ENCODE peak calls at places on chromosomes 13 and 19, in seven cellular contexts. One of them, this sample, is unnamed.

GRCh38 chr19:1853295-1854031 is 5.2 kb upstream of the REXO1 start:
- DNase-seq in tibial artery: peak
- DNase-seq in lower lobe of right lung: peak
- DNase-seq in suprapubic skin: peak
- DNase-seq in effector memory CD4-positive, alpha-beta T cell: peak
- DNase-seq in right lobe of liver: peak
- DNase-seq in fibroblast of lung: peak
- DNase-seq in this sample: peak

GRCh38 chr13:100789481-100789880 is 114.9 kb upstream of the TMTC4 start:
- DNase-seq in tibial artery: no peak
- DNase-seq in lower lobe of right lung: peak
- DNase-seq in suprapubic skin: no peak
- DNase-seq in effector memory CD4-positive, alpha-beta T cell: no peak
- DNase-seq in right lobe of liver: no peak
- DNase-seq in fibroblast of lung: peak
- DNase-seq in this sample: peak

GRCh38 chr19:49222011-49222410 is 64.4 kb downstream of the TRPM4 start:
- DNase-seq in tibial artery: no peak
- DNase-seq in lower lobe of right lung: no peak
- DNase-seq in suprapubic skin: no peak
- DNase-seq in effector memory CD4-positive, alpha-beta T cell: no peak
- DNase-seq in right lobe of liver: no peak
- DNase-seq in fibroblast of lung: no peak
- DNase-seq in this sample: peak

GRCh38 chr13:64083396-64083795 is 2667.7 kb upstream of the PCDH20 start:
- DNase-seq in tibial artery: no peak
- DNase-seq in lower lobe of right lung: no peak
- DNase-seq in suprapubic skin: no peak
- DNase-seq in effector memory CD4-positive, alpha-beta T cell: no peak
- DNase-seq in right lobe of liver: no peak
- DNase-seq in fibroblast of lung: no peak
- DNase-seq in this sample: no peak

GRCh38 chr19:15304140-15304705 is 28.1 kb downstream of the BRD4 start:
- DNase-seq in tibial artery: no peak
- DNase-seq in lower lobe of right lung: no peak
- DNase-seq in suprapubic skin: peak
- DNase-seq in effector memory CD4-positive, alpha-beta T cell: no peak
- DNase-seq in right lobe of liver: no peak
- DNase-seq in fibroblast of lung: peak
- DNase-seq in this sample: peak

GRCh38 chr19:21362291-21362690 is 3.5 kb downstream of the ZNF738 start:
- DNase-seq in tibial artery: no peak
- DNase-seq in lower lobe of right lung: no peak
- DNase-seq in suprapubic skin: no peak
- DNase-seq in effector memory CD4-positive, alpha-beta T cell: no peak
- DNase-seq in right lobe of liver: no peak
- DNase-seq in fibroblast of lung: no peak
- DNase-seq in this sample: no peak

GRCh38 chr13:35884211-35884610 is 247.0 kb downstream of the DCLK1 start:
- DNase-seq in tibial artery: no peak
- DNase-seq in lower lobe of right lung: no peak
- DNase-seq in suprapubic skin: no peak
- DNase-seq in effector memory CD4-positive, alpha-beta T cell: no peak
- DNase-seq in right lobe of liver: no peak
- DNase-seq in fibroblast of lung: no peak
- DNase-seq in this sample: no peak

GRCh38 chr13:45226024-45226423 is 25.2 kb upstream of the KCTD4 start:
- DNase-seq in tibial artery: no peak
- DNase-seq in lower lobe of right lung: no peak
- DNase-seq in suprapubic skin: no peak
- DNase-seq in effector memory CD4-positive, alpha-beta T cell: no peak
- DNase-seq in right lobe of liver: no peak
- DNase-seq in fibroblast of lung: no peak
- DNase-seq in this sample: no peak

GRCh38 chr19:38726761-38727301 is 17.4 kb downstream of the CAPN12 start:
- DNase-seq in tibial artery: no peak
- DNase-seq in lower lobe of right lung: no peak
- DNase-seq in suprapubic skin: no peak
- DNase-seq in effector memory CD4-positive, alpha-beta T cell: peak
- DNase-seq in right lobe of liver: no peak
- DNase-seq in fibroblast of lung: no peak
- DNase-seq in this sample: no peak

GRCh38 chr13:43676320-43676719 is 110.5 kb downstream of the ENOX1 start:
- DNase-seq in tibial artery: no peak
- DNase-seq in lower lobe of right lung: no peak
- DNase-seq in suprapubic skin: no peak
- DNase-seq in effector memory CD4-positive, alpha-beta T cell: no peak
- DNase-seq in right lobe of liver: no peak
- DNase-seq in fibroblast of lung: no peak
- DNase-seq in this sample: no peak

GRCh38 chr19:11480927-11481776 is at the start of gene ELAVL3:
- DNase-seq in tibial artery: no peak
- DNase-seq in lower lobe of right lung: no peak
- DNase-seq in suprapubic skin: no peak
- DNase-seq in effector memory CD4-positive, alpha-beta T cell: no peak
- DNase-seq in right lobe of liver: no peak
- DNase-seq in fibroblast of lung: no peak
- DNase-seq in this sample: peak

GRCh38 chr19:39916236-39916635 is 18.2 kb downstream of the FCGBP start:
- DNase-seq in tibial artery: no peak
- DNase-seq in lower lobe of right lung: no peak
- DNase-seq in suprapubic skin: no peak
- DNase-seq in effector memory CD4-positive, alpha-beta T cell: no peak
- DNase-seq in right lobe of liver: no peak
- DNase-seq in fibroblast of lung: no peak
- DNase-seq in this sample: no peak

GRCh38 chr13:51663980-51664957 is 80.0 kb downstream of the WDFY2 start:
- DNase-seq in tibial artery: no peak
- DNase-seq in lower lobe of right lung: no peak
- DNase-seq in suprapubic skin: no peak
- DNase-seq in effector memory CD4-positive, alpha-beta T cell: no peak
- DNase-seq in right lobe of liver: no peak
- DNase-seq in fibroblast of lung: no peak
- DNase-seq in this sample: peak

GRCh38 chr19:6947745-6948144 is 60.4 kb downstream of the ADGRE1 start:
- DNase-seq in tibial artery: no peak
- DNase-seq in lower lobe of right lung: no peak
- DNase-seq in suprapubic skin: no peak
- DNase-seq in effector memory CD4-positive, alpha-beta T cell: no peak
- DNase-seq in right lobe of liver: no peak
- DNase-seq in fibroblast of lung: peak
- DNase-seq in this sample: peak

GRCh38 chr19:27654266-27654990 is 1558.5 kb downstream of the UQCRFS1 start:
- DNase-seq in tibial artery: no peak
- DNase-seq in lower lobe of right lung: no peak
- DNase-seq in suprapubic skin: no peak
- DNase-seq in effector memory CD4-positive, alpha-beta T cell: no peak
- DNase-seq in right lobe of liver: no peak
- DNase-seq in fibroblast of lung: no peak
- DNase-seq in this sample: no peak

GRCh38 chr13:110329798-110330461 is 22.8 kb downstream of the COL4A2 start:
- DNase-seq in tibial artery: no peak
- DNase-seq in lower lobe of right lung: no peak
- DNase-seq in suprapubic skin: no peak
- DNase-seq in effector memory CD4-positive, alpha-beta T cell: no peak
- DNase-seq in right lobe of liver: no peak
- DNase-seq in fibroblast of lung: peak
- DNase-seq in this sample: no peak

GRCh38 chr13:77138813-77139212 is 111.9 kb upstream of the FBXL3 start:
- DNase-seq in tibial artery: no peak
- DNase-seq in lower lobe of right lung: no peak
- DNase-seq in suprapubic skin: no peak
- DNase-seq in effector memory CD4-positive, alpha-beta T cell: no peak
- DNase-seq in right lobe of liver: no peak
- DNase-seq in fibroblast of lung: no peak
- DNase-seq in this sample: no peak

GRCh38 chr13:40790232-40790631 is 821 bp downstream of the SLC25A15 start:
- DNase-seq in tibial artery: no peak
- DNase-seq in lower lobe of right lung: no peak
- DNase-seq in suprapubic skin: no peak
- DNase-seq in effector memory CD4-positive, alpha-beta T cell: no peak
- DNase-seq in right lobe of liver: no peak
- DNase-seq in fibroblast of lung: no peak
- DNase-seq in this sample: no peak

GRCh38 chr19:48368942-48369341 is 4.8 kb downstream of the SYNGR4 start:
- DNase-seq in tibial artery: no peak
- DNase-seq in lower lobe of right lung: no peak
- DNase-seq in suprapubic skin: no peak
- DNase-seq in effector memory CD4-positive, alpha-beta T cell: no peak
- DNase-seq in right lobe of liver: no peak
- DNase-seq in fibroblast of lung: no peak
- DNase-seq in this sample: no peak

GRCh38 chr13:60229708-60230272 is 66.1 kb upstream of the DIAPH3 start:
- DNase-seq in tibial artery: no peak
- DNase-seq in lower lobe of right lung: no peak
- DNase-seq in suprapubic skin: no peak
- DNase-seq in effector memory CD4-positive, alpha-beta T cell: no peak
- DNase-seq in right lobe of liver: no peak
- DNase-seq in fibroblast of lung: peak
- DNase-seq in this sample: peak

GRCh38 chr13:45243072-45243471 is 42.2 kb upstream of the KCTD4 start:
- DNase-seq in tibial artery: no peak
- DNase-seq in lower lobe of right lung: no peak
- DNase-seq in suprapubic skin: no peak
- DNase-seq in effector memory CD4-positive, alpha-beta T cell: no peak
- DNase-seq in right lobe of liver: peak
- DNase-seq in fibroblast of lung: no peak
- DNase-seq in this sample: no peak

GRCh38 chr13:32267836-32268439 is 47.2 kb downstream of the ZAR1L start:
- DNase-seq in tibial artery: no peak
- DNase-seq in lower lobe of right lung: no peak
- DNase-seq in suprapubic skin: no peak
- DNase-seq in effector memory CD4-positive, alpha-beta T cell: peak
- DNase-seq in right lobe of liver: no peak
- DNase-seq in fibroblast of lung: no peak
- DNase-seq in this sample: no peak

GRCh38 chr13:110290153-110290552 is 16.8 kb downstream of the COL4A1 start:
- DNase-seq in tibial artery: no peak
- DNase-seq in lower lobe of right lung: no peak
- DNase-seq in suprapubic skin: no peak
- DNase-seq in effector memory CD4-positive, alpha-beta T cell: no peak
- DNase-seq in right lobe of liver: no peak
- DNase-seq in fibroblast of lung: no peak
- DNase-seq in this sample: no peak

GRCh38 chr13:67369895-67370660 is 139.9 kb upstream of the PCDH9 start:
- DNase-seq in tibial artery: no peak
- DNase-seq in lower lobe of right lung: no peak
- DNase-seq in suprapubic skin: no peak
- DNase-seq in effector memory CD4-positive, alpha-beta T cell: no peak
- DNase-seq in right lobe of liver: no peak
- DNase-seq in fibroblast of lung: peak
- DNase-seq in this sample: peak
- H3K27ac ChIP-seq in tibial artery: no peak
- H3K27ac ChIP-seq in lower lobe of right lung: no peak
- H3K27ac ChIP-seq in suprapubic skin: no peak
- H3K27ac ChIP-seq in effector memory CD4-positive, alpha-beta T cell: no peak
- H3K27ac ChIP-seq in right lobe of liver: no peak
- H3K27ac ChIP-seq in fibroblast of lung: no peak
- H3K27ac ChIP-seq in this sample: peak

GRCh38 chr13:114313061-114313860 is 1.0 kb upstream of the CHAMP1 start:
- DNase-seq in tibial artery: no peak
- DNase-seq in lower lobe of right lung: no peak
- DNase-seq in suprapubic skin: no peak
- DNase-seq in effector memory CD4-positive, alpha-beta T cell: no peak
- DNase-seq in right lobe of liver: no peak
- DNase-seq in fibroblast of lung: peak
- DNase-seq in this sample: peak
- H3K4me3 ChIP-seq in tibial artery: peak
- H3K4me3 ChIP-seq in lower lobe of right lung: peak
- H3K4me3 ChIP-seq in suprapubic skin: peak
- H3K4me3 ChIP-seq in effector memory CD4-positive, alpha-beta T cell: peak
- H3K4me3 ChIP-seq in right lobe of liver: peak
- H3K4me3 ChIP-seq in fibroblast of lung: peak
- H3K4me3 ChIP-seq in this sample: no peak

GRCh38 chr19:30848626-30849322 is 476.6 kb downstream of the ZNF536 start:
- DNase-seq in tibial artery: no peak
- DNase-seq in lower lobe of right lung: no peak
- DNase-seq in suprapubic skin: no peak
- DNase-seq in effector memory CD4-positive, alpha-beta T cell: no peak
- DNase-seq in right lobe of liver: no peak
- DNase-seq in fibroblast of lung: no peak
- DNase-seq in this sample: peak
- H3K27ac ChIP-seq in tibial artery: no peak
- H3K27ac ChIP-seq in lower lobe of right lung: no peak
- H3K27ac ChIP-seq in suprapubic skin: no peak
- H3K27ac ChIP-seq in effector memory CD4-positive, alpha-beta T cell: no peak
- H3K27ac ChIP-seq in right lobe of liver: no peak
- H3K27ac ChIP-seq in fibroblast of lung: no peak
- H3K27ac ChIP-seq in this sample: no peak

GRCh38 chr13:27427663-27428062 is 3.2 kb downstream of the GTF3A start:
- DNase-seq in tibial artery: no peak
- DNase-seq in lower lobe of right lung: no peak
- DNase-seq in suprapubic skin: no peak
- DNase-seq in effector memory CD4-positive, alpha-beta T cell: no peak
- DNase-seq in right lobe of liver: no peak
- DNase-seq in fibroblast of lung: no peak
- DNase-seq in this sample: no peak

GRCh38 chr13:27437126-27437525 is 12.7 kb downstream of the GTF3A start:
- DNase-seq in tibial artery: no peak
- DNase-seq in lower lobe of right lung: no peak
- DNase-seq in suprapubic skin: no peak
- DNase-seq in effector memory CD4-positive, alpha-beta T cell: no peak
- DNase-seq in right lobe of liver: no peak
- DNase-seq in fibroblast of lung: no peak
- DNase-seq in this sample: no peak

GRCh38 chr13:27428160-27428559 is 3.7 kb downstream of the GTF3A start:
- DNase-seq in tibial artery: no peak
- DNase-seq in lower lobe of right lung: no peak
- DNase-seq in suprapubic skin: no peak
- DNase-seq in effector memory CD4-positive, alpha-beta T cell: no peak
- DNase-seq in right lobe of liver: no peak
- DNase-seq in fibroblast of lung: no peak
- DNase-seq in this sample: no peak

GRCh38 chr13:27432612-27433210 is 8.3 kb downstream of the GTF3A start:
- DNase-seq in tibial artery: no peak
- DNase-seq in lower lobe of right lung: no peak
- DNase-seq in suprapubic skin: no peak
- DNase-seq in effector memory CD4-positive, alpha-beta T cell: peak
- DNase-seq in right lobe of liver: no peak
- DNase-seq in fibroblast of lung: no peak
- DNase-seq in this sample: no peak

DNA sequence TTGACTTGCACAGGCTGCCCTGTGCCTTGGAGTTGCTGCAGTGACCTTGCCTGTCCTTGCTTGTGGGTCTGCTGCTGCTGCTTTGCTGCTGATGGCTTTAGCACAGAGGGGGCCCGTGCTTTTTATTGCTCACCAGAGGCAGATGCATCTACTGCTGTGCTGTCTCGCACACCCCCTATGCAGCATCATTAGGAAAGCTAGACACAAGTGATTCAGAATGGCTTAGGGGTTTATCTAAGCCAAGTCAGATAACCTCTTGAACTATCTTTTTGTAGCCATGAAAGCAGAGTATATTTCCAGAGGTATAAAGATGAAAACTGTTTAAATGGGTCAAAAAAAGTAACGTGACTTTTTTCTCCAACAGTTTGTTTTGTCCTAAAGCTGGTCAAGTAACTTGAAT is 7.8 kb downstream of the GTF3A start:
- DNase-seq in tibial artery: no peak
- DNase-seq in lower lobe of right lung: no peak
- DNase-seq in suprapubic skin: no peak
- DNase-seq in effector memory CD4-positive, alpha-beta T cell: no peak
- DNase-seq in right lobe of liver: no peak
- DNase-seq in fibroblast of lung: no peak
- DNase-seq in this sample: no peak
- H3K4me3 ChIP-seq in tibial artery: no peak
- H3K4me3 ChIP-seq in lower lobe of right lung: no peak
- H3K4me3 ChIP-seq in suprapubic skin: no peak
- H3K4me3 ChIP-seq in effector memory CD4-positive, alpha-beta T cell: no peak
- H3K4me3 ChIP-seq in right lobe of liver: no peak
- H3K4me3 ChIP-seq in fibroblast of lung: no peak
- H3K4me3 ChIP-seq in this sample: no peak

GRCh38 chr13:39602614-39603366 is at the start of gene LHFPL6:
- DNase-seq in tibial artery: peak
- DNase-seq in lower lobe of right lung: peak
- DNase-seq in suprapubic skin: peak
- DNase-seq in effector memory CD4-positive, alpha-beta T cell: no peak
- DNase-seq in right lobe of liver: peak
- DNase-seq in fibroblast of lung: peak
- DNase-seq in this sample: peak
- H3K27ac ChIP-seq in tibial artery: peak
- H3K27ac ChIP-seq in lower lobe of right lung: peak
- H3K27ac ChIP-seq in suprapubic skin: peak
- H3K27ac ChIP-seq in effector memory CD4-positive, alpha-beta T cell: no peak
- H3K27ac ChIP-seq in right lobe of liver: peak
- H3K27ac ChIP-seq in fibroblast of lung: peak
- H3K27ac ChIP-seq in this sample: peak